ENCODE peak calls at places on chromosomes 4 and X, in ten cellular contexts. One of them, this sample, is unnamed.

GRCh38 chrX:119041175-119041574 is 31.6 kb upstream of the CT47C1 start:
- DNase-seq in GM12892: no peak
- DNase-seq in heart left ventricle: peak
- DNase-seq in erythroblast: no peak
- DNase-seq in tibial nerve: peak
- DNase-seq in right lobe of liver: no peak
- DNase-seq in adrenal gland: peak
- DNase-seq in A549: peak
- DNase-seq in ovary: peak
- DNase-seq in uterus: peak
- DNase-seq in this sample: peak

GRCh38 chr4:103402198-103402597 is 204.1 kb upstream of the CENPE start:
- DNase-seq in uterus: no peak
- DNase-seq in heart left ventricle: no peak
- DNase-seq in right lobe of liver: no peak
- DNase-seq in GM12892: no peak
- DNase-seq in erythroblast: no peak
- DNase-seq in tibial nerve: no peak
- DNase-seq in ovary: no peak
- DNase-seq in A549: no peak
- DNase-seq in adrenal gland: no peak
- DNase-seq in this sample: no peak

GRCh38 chr4:67403342-67403741 is 142.0 kb downstream of the CENPC start:
- DNase-seq in tibial nerve: no peak
- DNase-seq in uterus: no peak
- DNase-seq in GM12892: no peak
- DNase-seq in ovary: no peak
- DNase-seq in A549: no peak
- DNase-seq in heart left ventricle: no peak
- DNase-seq in erythroblast: no peak
- DNase-seq in right lobe of liver: no peak
- DNase-seq in adrenal gland: no peak
- DNase-seq in this sample: no peak

GRCh38 chr4:31461425-31461824 is 741.3 kb downstream of the PCDH7 start:
- DNase-seq in uterus: no peak
- DNase-seq in tibial nerve: no peak
- DNase-seq in heart left ventricle: no peak
- DNase-seq in ovary: no peak
- DNase-seq in GM12892: no peak
- DNase-seq in adrenal gland: no peak
- DNase-seq in A549: no peak
- DNase-seq in erythroblast: no peak
- DNase-seq in right lobe of liver: no peak
- DNase-seq in this sample: no peak

GRCh38 chrX:68832101-68832416 is 3.2 kb downstream of the EFNB1 start:
- DNase-seq in tibial nerve: no peak
- DNase-seq in uterus: peak
- DNase-seq in heart left ventricle: peak
- DNase-seq in adrenal gland: peak
- DNase-seq in erythroblast: no peak
- DNase-seq in ovary: peak
- DNase-seq in right lobe of liver: no peak
- DNase-seq in A549: no peak
- DNase-seq in GM12892: no peak
- DNase-seq in this sample: no peak

GRCh38 chrX:10138726-10139125 is 18.0 kb upstream of the CLCN4 start:
- DNase-seq in ovary: no peak
- DNase-seq in adrenal gland: no peak
- DNase-seq in uterus: no peak
- DNase-seq in right lobe of liver: no peak
- DNase-seq in erythroblast: no peak
- DNase-seq in heart left ventricle: no peak
- DNase-seq in A549: no peak
- DNase-seq in GM12892: no peak
- DNase-seq in tibial nerve: no peak
- DNase-seq in this sample: no peak

GRCh38 chr4:55468724-55469123 is 73.0 kb downstream of the TMEM165 start:
- DNase-seq in right lobe of liver: no peak
- DNase-seq in GM12892: no peak
- DNase-seq in erythroblast: no peak
- DNase-seq in heart left ventricle: no peak
- DNase-seq in tibial nerve: no peak
- DNase-seq in ovary: no peak
- DNase-seq in uterus: no peak
- DNase-seq in adrenal gland: no peak
- DNase-seq in A549: no peak
- DNase-seq in this sample: no peak

GRCh38 chr4:56544573-56545131 is 39.1 kb downstream of the ARL9 start:
- DNase-seq in ovary: peak
- DNase-seq in heart left ventricle: peak
- DNase-seq in right lobe of liver: peak
- DNase-seq in GM12892: peak
- DNase-seq in tibial nerve: peak
- DNase-seq in uterus: peak
- DNase-seq in A549: peak
- DNase-seq in adrenal gland: peak
- DNase-seq in erythroblast: peak
- DNase-seq in this sample: peak

GRCh38 chr4:152808670-152809069 is 28.9 kb downstream of the ARFIP1 start:
- DNase-seq in erythroblast: no peak
- DNase-seq in adrenal gland: no peak
- DNase-seq in uterus: no peak
- DNase-seq in GM12892: no peak
- DNase-seq in A549: no peak
- DNase-seq in tibial nerve: no peak
- DNase-seq in heart left ventricle: no peak
- DNase-seq in right lobe of liver: no peak
- DNase-seq in ovary: no peak
- DNase-seq in this sample: no peak

GRCh38 chrX:132501606-132502005 is 12.8 kb upstream of the MBNL3 start:
- DNase-seq in GM12892: no peak
- DNase-seq in erythroblast: no peak
- DNase-seq in ovary: no peak
- DNase-seq in tibial nerve: no peak
- DNase-seq in heart left ventricle: no peak
- DNase-seq in adrenal gland: no peak
- DNase-seq in uterus: no peak
- DNase-seq in A549: no peak
- DNase-seq in right lobe of liver: no peak
- DNase-seq in this sample: no peak

GRCh38 chr4:140556372-140557085 is 12.2 kb downstream of the UCP1 start:
- DNase-seq in heart left ventricle: no peak
- DNase-seq in ovary: no peak
- DNase-seq in adrenal gland: no peak
- DNase-seq in tibial nerve: no peak
- DNase-seq in right lobe of liver: no peak
- DNase-seq in GM12892: no peak
- DNase-seq in uterus: no peak
- DNase-seq in A549: no peak
- DNase-seq in erythroblast: no peak
- DNase-seq in this sample: no peak

GRCh38 chr4:926538-926937 is 5.6 kb downstream of the GAK start:
- DNase-seq in uterus: no peak
- DNase-seq in A549: peak
- DNase-seq in adrenal gland: no peak
- DNase-seq in ovary: no peak
- DNase-seq in GM12892: no peak
- DNase-seq in erythroblast: peak
- DNase-seq in right lobe of liver: no peak
- DNase-seq in heart left ventricle: no peak
- DNase-seq in tibial nerve: no peak
- DNase-seq in this sample: no peak

GRCh38 chr4:186188107-186188506 is 3.3 kb upstream of the CYP4V2 start:
- DNase-seq in A549: no peak
- DNase-seq in adrenal gland: no peak
- DNase-seq in uterus: no peak
- DNase-seq in ovary: no peak
- DNase-seq in heart left ventricle: no peak
- DNase-seq in GM12892: no peak
- DNase-seq in erythroblast: no peak
- DNase-seq in tibial nerve: no peak
- DNase-seq in right lobe of liver: no peak
- DNase-seq in this sample: no peak

GRCh38 chrX:71637848-71638247 is 19.5 kb upstream of the CXCR3 start:
- DNase-seq in right lobe of liver: no peak
- DNase-seq in A549: no peak
- DNase-seq in erythroblast: no peak
- DNase-seq in ovary: no peak
- DNase-seq in adrenal gland: no peak
- DNase-seq in uterus: no peak
- DNase-seq in GM12892: no peak
- DNase-seq in tibial nerve: no peak
- DNase-seq in heart left ventricle: no peak
- DNase-seq in this sample: no peak

GRCh38 chr4:76821661-76822060 is 76.3 kb downstream of the SOWAHB start:
- DNase-seq in uterus: no peak
- DNase-seq in A549: no peak
- DNase-seq in GM12892: no peak
- DNase-seq in ovary: no peak
- DNase-seq in adrenal gland: no peak
- DNase-seq in tibial nerve: no peak
- DNase-seq in heart left ventricle: no peak
- DNase-seq in erythroblast: no peak
- DNase-seq in right lobe of liver: no peak
- DNase-seq in this sample: no peak

GRCh38 chr4:96912731-96913130 is 1072.8 kb downstream of the PDHA2 start:
- DNase-seq in adrenal gland: no peak
- DNase-seq in GM12892: no peak
- DNase-seq in erythroblast: no peak
- DNase-seq in uterus: no peak
- DNase-seq in heart left ventricle: no peak
- DNase-seq in tibial nerve: no peak
- DNase-seq in ovary: no peak
- DNase-seq in A549: no peak
- DNase-seq in right lobe of liver: no peak
- DNase-seq in this sample: no peak

GRCh38 chr4:87007345-87008181 is 72.8 kb downstream of the AFF1 start:
- DNase-seq in heart left ventricle: peak
- DNase-seq in uterus: peak
- DNase-seq in A549: no peak
- DNase-seq in adrenal gland: peak
- DNase-seq in ovary: peak
- DNase-seq in erythroblast: peak
- DNase-seq in GM12892: no peak
- DNase-seq in right lobe of liver: peak
- DNase-seq in tibial nerve: peak
- DNase-seq in this sample: no peak

GRCh38 chr4:94452476-94453300 is 946 bp downstream of the PDLIM5 start:
- DNase-seq in uterus: peak
- DNase-seq in A549: peak
- DNase-seq in tibial nerve: peak
- DNase-seq in adrenal gland: peak
- DNase-seq in erythroblast: peak
- DNase-seq in right lobe of liver: peak
- DNase-seq in GM12892: no peak
- DNase-seq in ovary: peak
- DNase-seq in heart left ventricle: peak
- DNase-seq in this sample: no peak
- TF ChIP-seq POLR2A in uterus: peak
- TF ChIP-seq POLR2A in A549: no peak
- TF ChIP-seq POLR2A in tibial nerve: peak
- TF ChIP-seq POLR2A in adrenal gland: no peak
- TF ChIP-seq POLR2A in erythroblast: peak
- TF ChIP-seq POLR2A in right lobe of liver: peak
- TF ChIP-seq POLR2A in GM12892: no peak
- TF ChIP-seq POLR2A in ovary: no peak
- TF ChIP-seq POLR2A in heart left ventricle: peak
- TF ChIP-seq POLR2A in this sample: no peak

GRCh38 chrX:40415675-40416074 is 165.1 kb upstream of the ATP6AP2 start:
- DNase-seq in A549: no peak
- DNase-seq in tibial nerve: no peak
- DNase-seq in GM12892: no peak
- DNase-seq in adrenal gland: peak
- DNase-seq in heart left ventricle: no peak
- DNase-seq in right lobe of liver: no peak
- DNase-seq in ovary: no peak
- DNase-seq in erythroblast: no peak
- DNase-seq in uterus: no peak
- DNase-seq in this sample: no peak

GRCh38 chrX:40406330-40406859 is 174.4 kb upstream of the ATP6AP2 start:
- DNase-seq in right lobe of liver: no peak
- DNase-seq in heart left ventricle: no peak
- DNase-seq in erythroblast: no peak
- DNase-seq in uterus: no peak
- DNase-seq in adrenal gland: no peak
- DNase-seq in ovary: no peak
- DNase-seq in A549: no peak
- DNase-seq in tibial nerve: no peak
- DNase-seq in GM12892: no peak
- DNase-seq in this sample: no peak

GRCh38 chrX:40410859-40411258 is 169.9 kb upstream of the ATP6AP2 start:
- DNase-seq in ovary: no peak
- DNase-seq in A549: no peak
- DNase-seq in erythroblast: no peak
- DNase-seq in heart left ventricle: no peak
- DNase-seq in uterus: no peak
- DNase-seq in GM12892: no peak
- DNase-seq in tibial nerve: no peak
- DNase-seq in adrenal gland: no peak
- DNase-seq in right lobe of liver: no peak
- DNase-seq in this sample: no peak

GRCh38 chrX:40414335-40414734 is 166.4 kb upstream of the ATP6AP2 start:
- DNase-seq in right lobe of liver: no peak
- DNase-seq in A549: no peak
- DNase-seq in erythroblast: no peak
- DNase-seq in uterus: no peak
- DNase-seq in ovary: no peak
- DNase-seq in GM12892: no peak
- DNase-seq in heart left ventricle: no peak
- DNase-seq in tibial nerve: no peak
- DNase-seq in adrenal gland: no peak
- DNase-seq in this sample: no peak

GRCh38 chrX:40411350-40412111 is 169.2 kb upstream of the ATP6AP2 start:
- DNase-seq in ovary: no peak
- DNase-seq in uterus: no peak
- DNase-seq in heart left ventricle: no peak
- DNase-seq in A549: no peak
- DNase-seq in adrenal gland: no peak
- DNase-seq in tibial nerve: no peak
- DNase-seq in right lobe of liver: no peak
- DNase-seq in GM12892: no peak
- DNase-seq in erythroblast: peak
- DNase-seq in this sample: no peak
- TF ChIP-seq POLR2A in ovary: no peak
- TF ChIP-seq POLR2A in uterus: no peak
- TF ChIP-seq POLR2A in heart left ventricle: no peak
- TF ChIP-seq POLR2A in A549: no peak
- TF ChIP-seq POLR2A in adrenal gland: no peak
- TF ChIP-seq POLR2A in tibial nerve: no peak
- TF ChIP-seq POLR2A in right lobe of liver: no peak
- TF ChIP-seq POLR2A in GM12892: no peak
- TF ChIP-seq POLR2A in erythroblast: no peak
- TF ChIP-seq POLR2A in this sample: no peak

GRCh38 chrX:38561126-38561868 is at the start of gene TSPAN7:
- DNase-seq in A549: peak
- DNase-seq in heart left ventricle: peak
- DNase-seq in ovary: peak
- DNase-seq in uterus: peak
- DNase-seq in tibial nerve: peak
- DNase-seq in adrenal gland: peak
- DNase-seq in GM12892: peak
- DNase-seq in right lobe of liver: peak
- DNase-seq in erythroblast: peak
- DNase-seq in this sample: peak
- TF ChIP-seq POLR2A in A549: peak
- TF ChIP-seq POLR2A in heart left ventricle: no peak
- TF ChIP-seq POLR2A in ovary: no peak
- TF ChIP-seq POLR2A in uterus: no peak
- TF ChIP-seq POLR2A in tibial nerve: no peak
- TF ChIP-seq POLR2A in adrenal gland: no peak
- TF ChIP-seq POLR2A in GM12892: no peak
- TF ChIP-seq POLR2A in right lobe of liver: no peak
- TF ChIP-seq POLR2A in erythroblast: no peak
- TF ChIP-seq POLR2A in this sample: no peak

GRCh38 chr4:2284934-2285664 is 23.2 kb upstream of the MXD4 start:
- DNase-seq in adrenal gland: no peak
- DNase-seq in GM12892: no peak
- DNase-seq in ovary: no peak
- DNase-seq in tibial nerve: no peak
- DNase-seq in erythroblast: no peak
- DNase-seq in uterus: peak
- DNase-seq in right lobe of liver: peak
- DNase-seq in heart left ventricle: no peak
- DNase-seq in A549: no peak
- DNase-seq in this sample: no peak
- TF ChIP-seq POLR2A in adrenal gland: no peak
- TF ChIP-seq POLR2A in GM12892: no peak
- TF ChIP-seq POLR2A in ovary: no peak
- TF ChIP-seq POLR2A in tibial nerve: no peak
- TF ChIP-seq POLR2A in erythroblast: no peak
- TF ChIP-seq POLR2A in uterus: no peak
- TF ChIP-seq POLR2A in right lobe of liver: no peak
- TF ChIP-seq POLR2A in heart left ventricle: no peak
- TF ChIP-seq POLR2A in A549: no peak
- TF ChIP-seq POLR2A in this sample: no peak

This sample was measured in H54.